ENCODE peak calls at places on chromosomes 16 and 17, in ten cellular contexts. L is hippocampal formation; S is breast epithelium; K is effector memory CD4-positive, alpha-beta T cell; Q is MV-4-11; E is NCI-H2081 treated with DMSO at 0.1 percent for 48 hours; O is ELR; H is activated naive CD4-positive, alpha-beta T cell treated with anti-CD3 and anti-CD28 coated beads for 36 hours; I is EL; R is hepatocyte. J is an unnamed sample.

GRCh38 chr17:79942591-79943353 is 92.9 kb downstream of the TBC1D16 start:
- DNase-seq in S (peak), H (peak), I (peak), Q (no peak), L (no peak), R (no peak), E (no peak), K (no peak), O (peak), J (peak)

GRCh38 chr17:18025596-18026407 is 13.2 kb downstream of the ATPAF2 start:
- DNase-seq in O (peak), I (peak), L (no peak), H (peak), R (no peak), K (no peak), S (no peak), E (no peak), Q (no peak), J (peak)

GRCh38 chr16:57594531-57595031 is 33.8 kb upstream of the ADGRG1 start:
- DNase-seq in H (no peak), S (no peak), Q (no peak), I (no peak), O (no peak), K (no peak), R (no peak), L (no peak), E (no peak), J (no peak)

GRCh38 chr16:19997264-19997663 is 76.4 kb downstream of the GPR139 start:
- DNase-seq in K (no peak), Q (no peak), I (no peak), L (no peak), R (peak), S (no peak), E (no peak), O (no peak), H (no peak), J (no peak)

GRCh38 chr17:41992576-41992975 is 24.7 kb downstream of the DNAJC7 start:
- DNase-seq in E (no peak), R (no peak), H (no peak), I (no peak), Q (no peak), K (no peak), S (no peak), L (peak), O (no peak), J (no peak)

GRCh38 chr16:2487517-2487842 is 12.6 kb downstream of the TBC1D24 start:
- DNase-seq in K (no peak), R (no peak), H (no peak), Q (no peak), E (no peak), S (no peak), L (no peak), O (no peak), I (no peak), J (no peak)

GRCh38 chr17:7443499-7444485 is 1.1 kb upstream of the CHRNB1 start:
- DNase-seq in R (no peak), S (no peak), Q (no peak), K (no peak), L (no peak), I (peak), O (peak), H (no peak), E (no peak), J (peak)

GRCh38 chr16:88194397-88195020 is 188.2 kb upstream of the ZNF469 start:
- DNase-seq in I (no peak), K (no peak), Q (peak), E (no peak), L (peak), R (peak), S (no peak), H (no peak), O (no peak), J (peak)

J was measured in fibroblast of mammary gland.